ENCODE peak calls at places on chromosomes 6 and 20, in nine cellular contexts. D, S, X, L, W, A, U, T and V are unnamed samples.

GRCh38 chr20:63230800-63231268 is 4.9 kb upstream of the BIRC7 start:
- DNase-seq in L (no peak), D (peak), S (peak), T (peak), W (no peak), A (peak), U (peak), X (peak), V (no peak)

GRCh38 chr20:21519136-21519584 is 5.3 kb upstream of the NKX2-2 start:
- DNase-seq in X (no peak), U (no peak), S (no peak), T (no peak), A (no peak), D (peak), L (no peak), W (no peak), V (no peak)

GRCh38 chr20:38875170-38875993 is 50.8 kb upstream of the FAM83D start:
- DNase-seq in A (no peak), L (peak), X (no peak), U (no peak), D (peak), W (peak), S (peak), T (no peak), V (peak)

GRCh38 chr6:119541132-119541905 is 191.8 kb upstream of the MAN1A1 start:
- DNase-seq in A (peak), D (no peak), S (no peak), X (no peak), W (no peak), T (peak), L (no peak), U (no peak), V (no peak)

GRCh38 chr6:26064619-26065257 is 22.5 kb upstream of the HFE start:
- DNase-seq in T (peak), U (no peak), D (peak), W (no peak), X (no peak), L (peak), S (no peak), A (peak), V (peak)

GRCh38 chr6:7138111-7138510 is 30.4 kb downstream of the RREB1 start:
- DNase-seq in S (no peak), L (no peak), W (no peak), A (no peak), T (no peak), U (no peak), X (no peak), D (no peak), V (no peak)

GRCh38 chr6:111534366-111534765 is 51.3 kb upstream of the REV3L start:
- DNase-seq in L (peak), X (peak), D (peak), W (no peak), A (peak), T (peak), U (no peak), S (no peak), V (no peak)

GRCh38 chr20:62985089-62985778 is 21.5 kb downstream of the BHLHE23 start:
- DNase-seq in X (no peak), L (no peak), A (no peak), W (no peak), D (no peak), U (no peak), T (no peak), S (no peak), V (no peak)

GRCh38 chr6:162644153-162644552 is 83.4 kb downstream of the PRKN start:
- DNase-seq in W (no peak), A (no peak), X (no peak), D (no peak), T (no peak), L (no peak), S (no peak), U (no peak), V (no peak)

GRCh38 chr6:74248966-74249365 is 553.0 kb downstream of the CD109 start:
- DNase-seq in S (no peak), L (no peak), X (no peak), A (no peak), D (peak), T (no peak), W (no peak), U (no peak), V (no peak)

GRCh38 chr6:142193621-142194020 is 46.6 kb downstream of the VTA1 start:
- DNase-seq in W (no peak), A (no peak), D (no peak), X (no peak), L (no peak), U (no peak), S (no peak), T (no peak), V (no peak)

GRCh38 chr6:43007126-43007525 is 6.6 kb downstream of the MEA1 start:
- DNase-seq in T (no peak), L (no peak), U (no peak), X (no peak), A (no peak), S (no peak), W (no peak), D (no peak), V (no peak)

GRCh38 chr6:129709451-129709908 is 497 bp downstream of the ARHGAP18 start:
- DNase-seq in U (no peak), W (no peak), T (peak), D (no peak), A (no peak), X (no peak), L (no peak), S (no peak), V (no peak)

GRCh38 chr6:6942826-6943225 is 164.9 kb upstream of the RREB1 start:
- DNase-seq in L (peak), W (peak), X (no peak), T (peak), D (no peak), S (no peak), U (peak), A (peak), V (no peak)

GRCh38 chr6:145814035-145814500 is 527 bp downstream of the FBXO30 start:
- DNase-seq in S (no peak), U (no peak), W (peak), D (peak), X (peak), T (peak), A (peak), L (peak), V (peak)

GRCh38 chr20:63061051-63061531 is 54.3 kb upstream of the BHLHE23 start:
- DNase-seq in X (peak), A (no peak), L (no peak), W (no peak), S (no peak), U (peak), D (no peak), T (no peak), V (no peak)